ENCODE peak calls at places on chromosomes 5 and 9, in nine cellular contexts. One of them, this sample, is unnamed.

GRCh38 chr5:55440188-55440646 is 94.5 kb downstream of the PLPP1 start:
- DNase-seq in heart right ventricle: no peak
- DNase-seq in endothelial cell: no peak
- DNase-seq in activated B cell treated with CpG ODN at 0.5 μM for 24 hours: no peak
- DNase-seq in A549: no peak
- DNase-seq in GM20000: peak; percentile 13
- DNase-seq in suprapubic skin: no peak
- DNase-seq in brain microvascular endothelial cell: peak; percentile 68
- DNase-seq in neural crest cell: no peak
- DNase-seq in this sample: no peak

GRCh38 chr5:6193315-6193714 is 185.0 kb downstream of the MED10 start:
- DNase-seq in heart right ventricle: no peak
- DNase-seq in endothelial cell: no peak
- DNase-seq in activated B cell treated with CpG ODN at 0.5 μM for 24 hours: no peak
- DNase-seq in A549: no peak
- DNase-seq in GM20000: no peak
- DNase-seq in suprapubic skin: no peak
- DNase-seq in brain microvascular endothelial cell: no peak
- DNase-seq in neural crest cell: no peak
- DNase-seq in this sample: no peak

GRCh38 chr9:133118179-133118520 is 2.9 kb downstream of the RALGDS start:
- DNase-seq in heart right ventricle: peak; percentile 7
- DNase-seq in endothelial cell: no peak
- DNase-seq in activated B cell treated with CpG ODN at 0.5 μM for 24 hours: no peak
- DNase-seq in A549: no peak
- DNase-seq in GM20000: no peak
- DNase-seq in suprapubic skin: no peak
- DNase-seq in brain microvascular endothelial cell: no peak
- DNase-seq in neural crest cell: no peak
- DNase-seq in this sample: no peak

GRCh38 chr5:157159209-157159751 is 6.8 kb downstream of the GARIN3 start:
- DNase-seq in heart right ventricle: no peak
- DNase-seq in endothelial cell: no peak
- DNase-seq in activated B cell treated with CpG ODN at 0.5 μM for 24 hours: no peak
- DNase-seq in A549: no peak
- DNase-seq in GM20000: no peak
- DNase-seq in suprapubic skin: no peak
- DNase-seq in brain microvascular endothelial cell: no peak
- DNase-seq in neural crest cell: no peak
- DNase-seq in this sample: no peak

GRCh38 chr9:91421022-91421765 is 2.4 kb downstream of the NFIL3 start:
- DNase-seq in heart right ventricle: peak; percentile 38
- DNase-seq in endothelial cell: peak; percentile 67
- DNase-seq in activated B cell treated with CpG ODN at 0.5 μM for 24 hours: no peak
- DNase-seq in A549: no peak
- DNase-seq in GM20000: peak; percentile 67
- DNase-seq in suprapubic skin: no peak
- DNase-seq in brain microvascular endothelial cell: peak; percentile 10
- DNase-seq in neural crest cell: peak; percentile 43
- DNase-seq in this sample: peak; percentile 52

GRCh38 chr9:9764821-9765220 is 848.0 kb downstream of the PTPRD start:
- DNase-seq in heart right ventricle: no peak
- DNase-seq in endothelial cell: no peak
- DNase-seq in activated B cell treated with CpG ODN at 0.5 μM for 24 hours: no peak
- DNase-seq in A549: no peak
- DNase-seq in GM20000: no peak
- DNase-seq in suprapubic skin: no peak
- DNase-seq in brain microvascular endothelial cell: peak; percentile 24
- DNase-seq in neural crest cell: no peak
- DNase-seq in this sample: no peak

GRCh38 chr9:108953983-108954574 is 19.9 kb downstream of the ABITRAM start:
- DNase-seq in heart right ventricle: no peak
- DNase-seq in endothelial cell: no peak
- DNase-seq in activated B cell treated with CpG ODN at 0.5 μM for 24 hours: no peak
- DNase-seq in A549: peak; percentile 57
- DNase-seq in GM20000: peak; percentile 31
- DNase-seq in suprapubic skin: no peak
- DNase-seq in brain microvascular endothelial cell: peak; percentile 14
- DNase-seq in neural crest cell: no peak
- DNase-seq in this sample: no peak

GRCh38 chr5:125412561-125413535 is 666.4 kb upstream of the ZNF608 start:
- DNase-seq in heart right ventricle: peak; percentile 53
- DNase-seq in endothelial cell: peak; percentile 72
- DNase-seq in activated B cell treated with CpG ODN at 0.5 μM for 24 hours: peak; percentile 18
- DNase-seq in A549: peak; percentile 34
- DNase-seq in GM20000: peak; percentile 38
- DNase-seq in suprapubic skin: peak; percentile 72
- DNase-seq in brain microvascular endothelial cell: peak; percentile 86
- DNase-seq in neural crest cell: peak; percentile 60
- DNase-seq in this sample: peak; percentile 67

GRCh38 chr5:61824396-61824795 is 481.6 kb upstream of the KIF2A start:
- DNase-seq in heart right ventricle: no peak
- DNase-seq in endothelial cell: no peak
- DNase-seq in activated B cell treated with CpG ODN at 0.5 μM for 24 hours: no peak
- DNase-seq in A549: no peak
- DNase-seq in GM20000: no peak
- DNase-seq in suprapubic skin: no peak
- DNase-seq in brain microvascular endothelial cell: no peak
- DNase-seq in neural crest cell: no peak
- DNase-seq in this sample: no peak

GRCh38 chr9:124187311-124187710 is 70.4 kb upstream of the NEK6 start:
- DNase-seq in heart right ventricle: no peak
- DNase-seq in endothelial cell: no peak
- DNase-seq in activated B cell treated with CpG ODN at 0.5 μM for 24 hours: no peak
- DNase-seq in A549: no peak
- DNase-seq in GM20000: no peak
- DNase-seq in suprapubic skin: no peak
- DNase-seq in brain microvascular endothelial cell: no peak
- DNase-seq in neural crest cell: no peak
- DNase-seq in this sample: no peak

GRCh38 chr5:58649716-58650115 is 66.8 kb downstream of the RAB3C start:
- DNase-seq in heart right ventricle: no peak
- DNase-seq in endothelial cell: no peak
- DNase-seq in activated B cell treated with CpG ODN at 0.5 μM for 24 hours: no peak
- DNase-seq in A549: no peak
- DNase-seq in GM20000: no peak
- DNase-seq in suprapubic skin: no peak
- DNase-seq in brain microvascular endothelial cell: no peak
- DNase-seq in neural crest cell: no peak
- DNase-seq in this sample: no peak

GRCh38 chr9:97647996-97648395 is 14.4 kb downstream of the NCBP1 start:
- DNase-seq in heart right ventricle: no peak
- DNase-seq in endothelial cell: no peak
- DNase-seq in activated B cell treated with CpG ODN at 0.5 μM for 24 hours: no peak
- DNase-seq in A549: no peak
- DNase-seq in GM20000: no peak
- DNase-seq in suprapubic skin: no peak
- DNase-seq in brain microvascular endothelial cell: no peak
- DNase-seq in neural crest cell: no peak
- DNase-seq in this sample: no peak

GRCh38 chr5:93990504-93991085 is 249.2 kb upstream of the POU5F2 start:
- DNase-seq in heart right ventricle: no peak
- DNase-seq in endothelial cell: no peak
- DNase-seq in activated B cell treated with CpG ODN at 0.5 μM for 24 hours: no peak
- DNase-seq in A549: no peak
- DNase-seq in GM20000: no peak
- DNase-seq in suprapubic skin: no peak
- DNase-seq in brain microvascular endothelial cell: no peak
- DNase-seq in neural crest cell: no peak
- DNase-seq in this sample: no peak

GRCh38 chr5:18965893-18966292 is 1022.1 kb downstream of the CDH18 start:
- DNase-seq in heart right ventricle: no peak
- DNase-seq in endothelial cell: no peak
- DNase-seq in activated B cell treated with CpG ODN at 0.5 μM for 24 hours: no peak
- DNase-seq in A549: no peak
- DNase-seq in GM20000: no peak
- DNase-seq in suprapubic skin: no peak
- DNase-seq in brain microvascular endothelial cell: no peak
- DNase-seq in neural crest cell: no peak
- DNase-seq in this sample: no peak

GRCh38 chr5:15683332-15683731 is 183.4 kb downstream of the FBXL7 start:
- DNase-seq in heart right ventricle: peak; percentile 47
- DNase-seq in endothelial cell: peak; percentile 55
- DNase-seq in activated B cell treated with CpG ODN at 0.5 μM for 24 hours: no peak
- DNase-seq in A549: peak; percentile 12
- DNase-seq in GM20000: no peak
- DNase-seq in suprapubic skin: no peak
- DNase-seq in brain microvascular endothelial cell: peak; percentile 12
- DNase-seq in neural crest cell: no peak
- DNase-seq in this sample: no peak

GRCh38 chr9:89408628-89409101 is 89.2 kb downstream of the SEMA4D start:
- DNase-seq in heart right ventricle: no peak
- DNase-seq in endothelial cell: no peak
- DNase-seq in activated B cell treated with CpG ODN at 0.5 μM for 24 hours: no peak
- DNase-seq in A549: no peak
- DNase-seq in GM20000: no peak
- DNase-seq in suprapubic skin: no peak
- DNase-seq in brain microvascular endothelial cell: no peak
- DNase-seq in neural crest cell: no peak
- DNase-seq in this sample: no peak

GRCh38 chr9:123848447-123849085 is 81.4 kb downstream of the DENND1A start:
- DNase-seq in heart right ventricle: no peak
- DNase-seq in endothelial cell: no peak
- DNase-seq in activated B cell treated with CpG ODN at 0.5 μM for 24 hours: no peak
- DNase-seq in A549: no peak
- DNase-seq in GM20000: no peak
- DNase-seq in suprapubic skin: no peak
- DNase-seq in brain microvascular endothelial cell: no peak
- DNase-seq in neural crest cell: no peak
- DNase-seq in this sample: no peak

GRCh38 chr9:133050781-133051180 is 11.0 kb upstream of the CEL start:
- DNase-seq in heart right ventricle: no peak
- DNase-seq in endothelial cell: no peak
- DNase-seq in activated B cell treated with CpG ODN at 0.5 μM for 24 hours: no peak
- DNase-seq in A549: no peak
- DNase-seq in GM20000: no peak
- DNase-seq in suprapubic skin: no peak
- DNase-seq in brain microvascular endothelial cell: no peak
- DNase-seq in neural crest cell: no peak
- DNase-seq in this sample: no peak

GRCh38 chr5:92911851-92912250 is 669.2 kb downstream of the NR2F1-AS1 start:
- DNase-seq in heart right ventricle: no peak
- DNase-seq in endothelial cell: no peak
- DNase-seq in activated B cell treated with CpG ODN at 0.5 μM for 24 hours: no peak
- DNase-seq in A549: no peak
- DNase-seq in GM20000: no peak
- DNase-seq in suprapubic skin: no peak
- DNase-seq in brain microvascular endothelial cell: no peak
- DNase-seq in neural crest cell: no peak
- DNase-seq in this sample: no peak

GRCh38 chr5:92911293-92911692 is 669.7 kb downstream of the NR2F1-AS1 start:
- DNase-seq in heart right ventricle: no peak
- DNase-seq in endothelial cell: no peak
- DNase-seq in activated B cell treated with CpG ODN at 0.5 μM for 24 hours: no peak
- DNase-seq in A549: no peak
- DNase-seq in GM20000: no peak
- DNase-seq in suprapubic skin: no peak
- DNase-seq in brain microvascular endothelial cell: no peak
- DNase-seq in neural crest cell: no peak
- DNase-seq in this sample: no peak

GRCh38 chr5:92912280-92912679 is 668.7 kb downstream of the NR2F1-AS1 start:
- DNase-seq in heart right ventricle: no peak
- DNase-seq in endothelial cell: no peak
- DNase-seq in activated B cell treated with CpG ODN at 0.5 μM for 24 hours: no peak
- DNase-seq in A549: no peak
- DNase-seq in GM20000: no peak
- DNase-seq in suprapubic skin: no peak
- DNase-seq in brain microvascular endothelial cell: no peak
- DNase-seq in neural crest cell: no peak
- DNase-seq in this sample: no peak

GRCh38 chr5:92917044-92917443 is 664.0 kb downstream of the NR2F1-AS1 start:
- DNase-seq in heart right ventricle: no peak
- DNase-seq in endothelial cell: no peak
- DNase-seq in activated B cell treated with CpG ODN at 0.5 μM for 24 hours: no peak
- DNase-seq in A549: no peak
- DNase-seq in GM20000: no peak
- DNase-seq in suprapubic skin: no peak
- DNase-seq in brain microvascular endothelial cell: peak; percentile 52
- DNase-seq in neural crest cell: no peak
- DNase-seq in this sample: no peak

GRCh38 chr5:92916036-92916435 is 665.0 kb downstream of the NR2F1-AS1 start:
- DNase-seq in heart right ventricle: no peak
- DNase-seq in endothelial cell: no peak
- DNase-seq in activated B cell treated with CpG ODN at 0.5 μM for 24 hours: no peak
- DNase-seq in A549: peak; percentile 16
- DNase-seq in GM20000: no peak
- DNase-seq in suprapubic skin: no peak
- DNase-seq in brain microvascular endothelial cell: no peak
- DNase-seq in neural crest cell: no peak
- DNase-seq in this sample: no peak
- TF ChIP-seq CTCF in heart right ventricle: peak; percentile 22
- TF ChIP-seq CTCF in endothelial cell: no peak
- TF ChIP-seq CTCF in activated B cell treated with CpG ODN at 0.5 μM for 24 hours: no peak
- TF ChIP-seq CTCF in A549: peak; percentile 25
- TF ChIP-seq CTCF in GM20000: no peak
- TF ChIP-seq CTCF in suprapubic skin: no peak
- TF ChIP-seq CTCF in brain microvascular endothelial cell: no peak
- TF ChIP-seq CTCF in neural crest cell: no peak
- TF ChIP-seq CTCF in this sample: no peak

GRCh38 chr5:122458278-122458872 is 146.3 kb downstream of the SNCAIP start:
- DNase-seq in heart right ventricle: no peak
- DNase-seq in endothelial cell: no peak
- DNase-seq in activated B cell treated with CpG ODN at 0.5 μM for 24 hours: no peak
- DNase-seq in A549: peak; percentile 30
- DNase-seq in GM20000: peak; percentile 32
- DNase-seq in suprapubic skin: no peak
- DNase-seq in brain microvascular endothelial cell: peak; percentile 24
- DNase-seq in neural crest cell: no peak
- DNase-seq in this sample: no peak
- TF ChIP-seq CTCF in heart right ventricle: peak; percentile 48
- TF ChIP-seq CTCF in endothelial cell: peak; percentile 77
- TF ChIP-seq CTCF in activated B cell treated with CpG ODN at 0.5 μM for 24 hours: peak; percentile 27
- TF ChIP-seq CTCF in A549: peak; percentile 38
- TF ChIP-seq CTCF in GM20000: peak; percentile 33
- TF ChIP-seq CTCF in suprapubic skin: peak; percentile 30
- TF ChIP-seq CTCF in brain microvascular endothelial cell: peak; percentile 67
- TF ChIP-seq CTCF in neural crest cell: peak; percentile 64
- TF ChIP-seq CTCF in this sample: peak; percentile 33

GRCh38 chr5:151684690-151685361 is 1.9 kb downstream of the SPARC start:
- DNase-seq in heart right ventricle: no peak
- DNase-seq in endothelial cell: peak; percentile 38
- DNase-seq in activated B cell treated with CpG ODN at 0.5 μM for 24 hours: no peak
- DNase-seq in A549: peak; percentile 74
- DNase-seq in GM20000: no peak
- DNase-seq in suprapubic skin: no peak
- DNase-seq in brain microvascular endothelial cell: peak; percentile 94
- DNase-seq in neural crest cell: peak; percentile 57
- DNase-seq in this sample: no peak
- TF ChIP-seq CTCF in heart right ventricle: no peak
- TF ChIP-seq CTCF in endothelial cell: peak; percentile 22
- TF ChIP-seq CTCF in activated B cell treated with CpG ODN at 0.5 μM for 24 hours: no peak
- TF ChIP-seq CTCF in A549: no peak
- TF ChIP-seq CTCF in GM20000: peak; percentile 22
- TF ChIP-seq CTCF in suprapubic skin: no peak
- TF ChIP-seq CTCF in brain microvascular endothelial cell: peak; percentile 45
- TF ChIP-seq CTCF in neural crest cell: peak; percentile 53
- TF ChIP-seq CTCF in this sample: peak; percentile 17

DNA sequence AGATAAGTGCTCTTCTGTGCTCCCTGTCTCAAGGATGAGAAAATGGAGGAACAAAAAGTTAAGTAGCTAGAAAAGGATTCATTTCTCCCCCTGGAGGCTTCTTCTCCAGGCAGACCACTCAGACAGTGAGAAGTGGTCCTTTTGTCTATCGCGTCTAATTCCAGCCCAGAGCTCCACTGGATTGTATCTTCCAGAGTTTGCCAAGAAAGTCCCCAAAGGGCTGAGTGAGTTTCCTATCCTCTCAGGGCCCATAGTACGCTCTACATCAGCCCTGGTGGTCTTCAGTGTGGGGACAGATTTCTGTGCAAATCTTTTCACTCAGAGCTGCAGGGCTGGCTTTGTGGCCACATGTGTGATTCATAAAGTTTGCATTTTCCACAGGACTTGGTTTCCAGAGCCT is 76.5 kb upstream of the CXCL14 start:
- DNase-seq in heart right ventricle: no peak
- DNase-seq in endothelial cell: no peak
- DNase-seq in activated B cell treated with CpG ODN at 0.5 μM for 24 hours: no peak
- DNase-seq in A549: no peak
- DNase-seq in GM20000: no peak
- DNase-seq in suprapubic skin: no peak
- DNase-seq in brain microvascular endothelial cell: no peak
- DNase-seq in neural crest cell: no peak
- DNase-seq in this sample: no peak
- TF ChIP-seq CTCF in heart right ventricle: no peak
- TF ChIP-seq CTCF in endothelial cell: no peak
- TF ChIP-seq CTCF in activated B cell treated with CpG ODN at 0.5 μM for 24 hours: no peak
- TF ChIP-seq CTCF in A549: no peak
- TF ChIP-seq CTCF in GM20000: no peak
- TF ChIP-seq CTCF in suprapubic skin: no peak
- TF ChIP-seq CTCF in brain microvascular endothelial cell: no peak
- TF ChIP-seq CTCF in neural crest cell: no peak
- TF ChIP-seq CTCF in this sample: no peak

This sample was measured in lower lobe of right lung.